ENCODE peak calls at places on chromosomes 1 and 21, in ten cellular contexts. F, W, E, H, P, C, I, B, N and Q are unnamed samples.

GRCh38 chr1:82901118-82901517 is 1097.8 kb downstream of the TTLL7 start:
- DNase-seq in W (no peak), P (no peak), B (no peak), H (no peak), C (no peak), E (no peak), N (no peak), F (no peak), I (peak; percentile 40), Q (no peak)

GRCh38 chr1:70397013-70397412 is 14.1 kb upstream of the CTH start:
- DNase-seq in E (no peak), W (no peak), N (no peak), P (no peak), C (no peak), B (no peak), H (no peak), I (no peak), F (no peak), Q (no peak)

GRCh38 chr1:167206166-167206835 is 14.4 kb upstream of the POU2F1 start:
- DNase-seq in N (no peak), W (no peak), B (no peak), H (no peak), I (no peak), F (no peak), P (no peak), E (no peak), C (no peak), Q (no peak)

GRCh38 chr1:211356723-211357418 is 30.2 kb downstream of the TRAF5 start:
- DNase-seq in F (no peak), P (no peak), C (no peak), W (peak; percentile 51), E (no peak), N (no peak), B (no peak), H (no peak), I (no peak), Q (no peak)

GRCh38 chr1:242524571-242525359 is at the start of gene PLD5:
- DNase-seq in E (no peak), I (no peak), P (no peak), H (peak; percentile 15), B (peak; percentile 46), N (no peak), W (no peak), F (peak; percentile 73), C (no peak), Q (peak; percentile 16)

GRCh38 chr21:42538479-42539275 is 25.0 kb downstream of the SLC37A1 start:
- DNase-seq in C (no peak), I (no peak), N (no peak), H (no peak), P (no peak), F (no peak), B (no peak), E (peak; percentile 29), W (no peak), Q (no peak)

GRCh38 chr21:44897326-44898010 is 23.2 kb downstream of the ITGB2 start:
- DNase-seq in I (no peak), E (no peak), F (peak; percentile 78), W (no peak), C (no peak), P (no peak), B (no peak), H (no peak), N (peak; percentile 79), Q (no peak)

GRCh38 chr1:233707153-233707905 is 93.4 kb downstream of the KCNK1 start:
- DNase-seq in W (no peak), P (no peak), H (no peak), I (peak; percentile 83), C (no peak), B (peak; percentile 47), E (no peak), N (peak; percentile 30), F (no peak), Q (no peak)

GRCh38 chr1:28779751-28780150 is 32.2 kb upstream of the OPRD1 start:
- DNase-seq in C (no peak), F (no peak), I (no peak), B (no peak), N (no peak), W (no peak), E (no peak), H (no peak), P (no peak), Q (no peak)

GRCh38 chr1:28782011-28782410 is 30.0 kb upstream of the OPRD1 start:
- DNase-seq in E (no peak), C (no peak), F (no peak), W (no peak), H (no peak), B (no peak), N (no peak), I (no peak), P (no peak), Q (no peak)

GRCh38 chr1:28781305-28781704 is 30.7 kb upstream of the OPRD1 start:
- DNase-seq in H (no peak), C (no peak), E (no peak), B (no peak), F (no peak), W (no peak), P (no peak), N (no peak), I (no peak), Q (no peak)

GRCh38 chr1:28778021-28778420 is 33.9 kb upstream of the OPRD1 start:
- DNase-seq in P (no peak), H (no peak), I (no peak), F (no peak), B (no peak), E (no peak), N (no peak), W (no peak), C (no peak), Q (no peak)

GRCh38 chr1:28783363-28783762 is 28.6 kb upstream of the OPRD1 start:
- DNase-seq in W (no peak), I (no peak), P (no peak), E (no peak), H (no peak), B (no peak), F (no peak), C (no peak), N (no peak), Q (no peak)
- TF ChIP-seq CTCF in W (no peak), I (no peak), P (no peak), E (peak; percentile 70), H (no peak), B (no peak), F (no peak), C (no peak), N (no peak), Q (no peak)

DNA sequence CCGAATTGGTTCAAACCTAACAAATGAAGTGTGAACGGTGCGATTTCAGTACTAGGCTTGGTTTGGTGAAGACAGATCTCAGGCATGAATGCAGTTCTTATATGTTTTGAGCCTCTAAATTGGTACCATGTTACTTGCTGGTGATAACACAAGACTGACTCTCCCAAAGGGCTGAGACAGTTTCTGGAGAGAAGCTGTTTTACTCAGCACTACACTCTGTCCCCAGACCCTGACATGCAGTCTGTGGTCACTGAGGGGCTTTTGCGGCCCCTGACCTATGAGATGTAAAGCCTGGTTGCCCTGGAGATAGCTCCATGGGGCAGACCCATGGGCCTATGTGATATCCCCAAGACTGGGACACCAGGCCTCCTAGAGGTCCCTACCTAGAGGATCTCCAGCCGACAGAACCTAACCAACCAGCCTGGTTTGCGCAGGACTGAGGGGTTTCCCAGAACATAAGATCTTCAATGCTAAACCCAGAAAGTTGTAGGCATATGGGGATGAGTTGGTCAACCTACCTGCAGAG is 19.4 kb upstream of the FOXE3 start:
- DNase-seq in P (no peak), E (no peak), H (no peak), F (no peak), N (no peak), I (no peak), B (no peak), W (no peak), C (no peak), Q (no peak)
- TF ChIP-seq CTCF in P (no peak), E (no peak), H (no peak), F (no peak), N (no peak), I (no peak), B (no peak), W (no peak), C (no peak), Q (no peak)

GRCh38 chr1:154479764-154480421 is 22.1 kb upstream of the TDRD10 start:
- DNase-seq in W (peak; percentile 81), E (peak; percentile 78), H (no peak), C (peak; percentile 33), F (peak; percentile 72), I (peak; percentile 80), B (peak; percentile 87), N (peak; percentile 83), P (no peak), Q (peak; percentile 63)

GRCh38 chr1:154485905-154486304 is 16.1 kb upstream of the TDRD10 start:
- DNase-seq in F (no peak), E (no peak), P (no peak), W (no peak), N (no peak), I (no peak), H (no peak), B (no peak), C (no peak), Q (no peak)

GRCh38 chr1:154481058-154481457 is 21.0 kb upstream of the TDRD10 start:
- DNase-seq in P (no peak), H (no peak), W (no peak), F (peak; percentile 68), E (no peak), C (no peak), I (no peak), N (no peak), B (no peak), Q (no peak)

GRCh38 chr1:154485106-154485505 is 16.9 kb upstream of the TDRD10 start:
- DNase-seq in N (no peak), C (no peak), I (no peak), P (no peak), F (no peak), H (no peak), W (no peak), E (no peak), B (no peak), Q (no peak)

DNA sequence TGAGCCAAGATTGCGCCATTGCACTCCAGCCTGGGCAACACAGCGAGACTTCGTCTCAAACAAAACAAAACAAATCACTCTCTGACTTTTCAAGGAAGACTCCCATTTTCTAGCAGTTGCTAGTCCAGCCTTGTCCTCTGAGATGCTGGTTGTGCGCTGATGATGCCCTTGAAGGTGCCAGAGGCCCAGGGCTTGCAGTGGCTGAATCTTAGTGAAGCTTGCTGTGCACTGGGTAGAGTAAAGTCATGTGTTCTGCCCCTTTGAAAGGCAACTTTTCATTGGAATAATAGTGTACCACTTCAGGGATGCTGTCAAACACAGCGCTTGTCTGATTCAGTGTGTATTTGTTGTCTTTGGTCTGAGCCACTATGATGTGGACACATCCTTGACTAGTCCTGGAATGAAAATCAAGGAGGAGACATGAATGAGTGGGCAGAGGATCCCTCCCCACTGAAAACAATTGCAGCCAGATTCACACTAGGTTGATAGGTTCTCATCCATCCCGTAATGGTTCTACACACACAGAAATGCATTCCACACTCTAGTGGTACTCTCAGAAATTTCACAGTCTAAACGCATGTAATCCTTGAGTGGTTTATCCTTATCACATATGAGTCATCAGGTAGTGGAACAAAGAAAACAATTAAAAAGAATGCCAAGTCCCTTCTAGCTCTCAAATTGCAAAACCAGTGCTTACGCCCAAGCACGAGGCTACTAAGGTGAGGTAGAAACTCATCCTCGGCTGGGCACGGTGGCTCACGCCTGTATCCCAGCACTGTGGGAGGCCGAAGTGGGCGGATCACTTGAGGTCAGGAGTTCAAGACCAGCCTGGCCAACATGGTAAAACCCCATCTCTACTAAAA is 17.8 kb upstream of the TDRD10 start:
- DNase-seq in I (no peak), C (no peak), W (peak; percentile 77), H (no peak), P (no peak), N (no peak), F (no peak), E (no peak), B (peak; percentile 28), Q (no peak)
- TF ChIP-seq CTCF in I (no peak), C (no peak), W (no peak), H (no peak), P (no peak), N (no peak), F (no peak), E (no peak), B (no peak), Q (no peak)

GRCh38 chr1:2985121-2985561 is 36.1 kb upstream of the ACTRT2 start:
- DNase-seq in E (no peak), F (no peak), P (no peak), W (no peak), N (no peak), H (no peak), C (no peak), B (no peak), I (no peak), Q (no peak)

GRCh38 chr1:2983319-2983705 is 38.0 kb upstream of the ACTRT2 start:
- DNase-seq in C (no peak), P (no peak), W (no peak), B (no peak), F (no peak), N (no peak), I (no peak), H (no peak), E (no peak), Q (no peak)

GRCh38 chr1:2982615-2983318 is 38.5 kb upstream of the ACTRT2 start:
- DNase-seq in C (no peak), E (no peak), N (no peak), W (no peak), P (no peak), I (no peak), H (peak; percentile 13), B (no peak), F (no peak), Q (no peak)

GRCh38 chr1:2984399-2985061 is 36.7 kb upstream of the ACTRT2 start:
- DNase-seq in P (no peak), N (no peak), I (no peak), C (no peak), H (peak; percentile 5), E (no peak), F (no peak), W (no peak), B (no peak), Q (no peak)

DNA sequence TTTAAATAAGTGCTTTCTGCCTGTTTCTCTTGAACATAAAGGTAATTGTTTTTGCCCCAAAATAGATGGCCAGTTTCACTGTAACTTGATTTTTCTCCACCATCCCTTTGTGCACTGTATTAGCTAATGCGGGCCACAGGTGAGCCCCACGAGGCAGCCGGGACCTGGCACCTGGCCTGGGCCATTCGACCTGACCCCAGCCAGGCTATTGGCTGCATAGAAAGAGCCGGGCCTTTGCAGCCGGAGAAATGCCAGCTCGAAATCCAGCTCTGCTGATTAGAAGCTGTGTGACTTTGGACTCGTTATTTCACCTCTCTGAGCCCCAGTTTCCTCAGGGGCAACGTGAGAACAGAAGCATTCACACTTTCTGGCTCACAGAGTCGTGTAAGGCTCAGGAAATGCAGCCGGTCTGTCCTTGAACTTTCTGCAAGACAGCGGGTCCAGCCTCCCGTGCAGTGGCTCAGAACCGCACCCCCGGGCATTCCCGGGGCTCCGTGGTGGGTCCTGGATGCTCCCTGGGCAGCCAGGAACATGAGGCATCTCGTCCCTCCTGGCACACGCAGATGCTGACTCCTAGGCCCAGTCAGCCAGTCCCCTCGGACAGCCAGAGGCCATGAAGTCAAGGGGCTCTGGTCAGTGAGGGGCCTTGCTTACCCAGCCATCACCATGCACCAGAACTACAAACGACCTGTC is 37.4 kb upstream of the ACTRT2 start:
- DNase-seq in E (no peak), C (no peak), I (no peak), B (no peak), N (no peak), F (no peak), W (no peak), H (peak; percentile 9), P (no peak), Q (no peak)
- TF ChIP-seq CTCF in E (no peak), C (no peak), I (no peak), B (no peak), N (no peak), F (no peak), W (no peak), H (no peak), P (no peak), Q (no peak)